ENCODE peak calls at places on chromosome 9, in seven cellular contexts. A is heart left ventricle, Y is astrocyte, J is epithelial cell of esophagus, K is ovary, P is GM12865, C is BJ. L is an unnamed sample.

GRCh38 chr9:114616684-114617520 is 5.8 kb downstream of the TMEM268 start:
- DNase-seq in A (peak; percentile 59), Y (no peak), J (peak; percentile 35), K (peak; percentile 57), P (peak; percentile 82), C (no peak), L (no peak)

GRCh38 chr9:121048618-121049017 is 1.5 kb downstream of the C5 start:
- DNase-seq in A (no peak), Y (peak; percentile 43), J (no peak), K (no peak), P (no peak), C (no peak), L (peak; percentile 30)

GRCh38 chr9:6962164-6962563 is 204.4 kb downstream of the KDM4C start:
- DNase-seq in A (no peak), Y (no peak), J (no peak), K (no peak), P (no peak), C (no peak), L (no peak)

GRCh38 chr9:98067184-98067583 is 10.7 kb downstream of the NANS start:
- DNase-seq in A (no peak), Y (no peak), J (no peak), K (no peak), P (no peak), C (no peak), L (no peak)

GRCh38 chr9:135797507-135798302 is 95.7 kb downstream of the KCNT1 start:
- DNase-seq in A (peak; percentile 56), Y (no peak), J (peak; percentile 17), K (peak; percentile 59), P (peak; percentile 11), C (no peak), L (peak; percentile 49)

GRCh38 chr9:131869312-131869711 is 129.4 kb upstream of the RAPGEF1 start:
- DNase-seq in A (no peak), Y (no peak), J (no peak), K (no peak), P (no peak), C (no peak), L (no peak)

GRCh38 chr9:133888048-133888778 is 103.9 kb downstream of the VAV2 start:
- DNase-seq in A (no peak), Y (no peak), J (peak; percentile 53), K (no peak), P (no peak), C (no peak), L (no peak)

GRCh38 chr9:37944671-37945481 is 40.9 kb upstream of the SLC25A51 start:
- DNase-seq in A (no peak), Y (peak; percentile 70), J (peak; percentile 44), K (no peak), P (no peak), C (no peak), L (no peak)

GRCh38 chr9:76873056-76873792 is 32.7 kb downstream of the PRUNE2 start:
- DNase-seq in A (no peak), Y (no peak), J (no peak), K (no peak), P (no peak), C (no peak), L (peak; percentile 56)

GRCh38 chr9:107717608-107718314 is 228.2 kb upstream of the KLF4 start:
- DNase-seq in A (no peak), Y (no peak), J (no peak), K (no peak), P (no peak), C (no peak), L (no peak)

GRCh38 chr9:94156549-94157407 is 72.5 kb downstream of the PTPDC1 start:
- DNase-seq in A (peak; percentile 92), Y (peak; percentile 71), J (peak; percentile 75), K (peak; percentile 55), P (no peak), C (no peak), L (peak; percentile 78)

GRCh38 chr9:112166176-112167140 is 8.6 kb downstream of the SUSD1 start:
- DNase-seq in A (no peak), Y (peak; percentile 54), J (peak; percentile 83), K (no peak), P (no peak), C (peak; percentile 12), L (peak; percentile 34)

GRCh38 chr9:100170085-100170484 is 71.0 kb downstream of the INVS start:
- DNase-seq in A (no peak), Y (no peak), J (peak; percentile 11), K (no peak), P (no peak), C (no peak), L (peak; percentile 7)

GRCh38 chr9:96612105-96612965 is 7.3 kb downstream of the CDC14B start:
- DNase-seq in A (peak; percentile 76), Y (peak; percentile 88), J (peak; percentile 83), K (no peak), P (no peak), C (peak; percentile 73), L (peak; percentile 80)

GRCh38 chr9:38083858-38084555 is 15.0 kb upstream of the SHB start:
- DNase-seq in A (no peak), Y (no peak), J (no peak), K (no peak), P (no peak), C (no peak), L (no peak)

GRCh38 chr9:92664394-92665152 is 5.4 kb downstream of the IPPK start:
- DNase-seq in A (no peak), Y (peak; percentile 47), J (no peak), K (peak; percentile 26), P (peak; percentile 32), C (no peak), L (no peak)

GRCh38 chr9:36166150-36166927 is 2.8 kb upstream of the CCIN start:
- DNase-seq in A (peak; percentile 86), Y (peak; percentile 76), J (peak; percentile 68), K (peak; percentile 92), P (peak; percentile 85), C (no peak), L (peak; percentile 86)

GRCh38 chr9:94906713-94907112 is 180.2 kb downstream of the AOPEP start:
- DNase-seq in A (no peak), Y (no peak), J (no peak), K (no peak), P (no peak), C (no peak), L (no peak)

GRCh38 chr9:9790216-9790872 is 822.5 kb downstream of the PTPRD start:
- DNase-seq in A (no peak), Y (no peak), J (peak; percentile 39), K (no peak), P (peak; percentile 58), C (no peak), L (peak; percentile 1)
- TF ChIP-seq CTCF in A (peak; percentile 36), Y (peak; percentile 91), J (peak; percentile 77), K (no peak), P (peak; percentile 73), C (peak; percentile 38), L (peak; percentile 42)

GRCh38 chr9:33158555-33159057 is 8.5 kb downstream of the B4GALT1 start:
- DNase-seq in A (no peak), Y (no peak), J (no peak), K (no peak), P (no peak), C (no peak), L (no peak)
- H3K4me3 ChIP-seq in A (no peak overlapping the region), Y (no peak overlapping the region), J (no peak overlapping the region), K (no peak overlapping the region), P (peak overlapping the region; percentile 42), C (no peak overlapping the region), L (peak overlapping the region; percentile 26)

GRCh38 chr9:137540536-137540935 is 9.7 kb downstream of the PNPLA7 start:
- DNase-seq in A (no peak), Y (no peak), J (no peak), K (no peak), P (no peak), C (no peak), L (no peak)

GRCh38 chr9:137531099-137531765 is 19.0 kb downstream of the PNPLA7 start:
- DNase-seq in A (no peak), Y (no peak), J (no peak), K (peak; percentile 65), P (no peak), C (no peak), L (no peak)

GRCh38 chr9:137538058-137538457 is 12.1 kb downstream of the PNPLA7 start:
- DNase-seq in A (no peak), Y (no peak), J (no peak), K (no peak), P (no peak), C (no peak), L (no peak)

GRCh38 chr9:137534256-137535119 is 15.7 kb downstream of the PNPLA7 start:
- DNase-seq in A (peak; percentile 21), Y (peak; percentile 41), J (peak; percentile 59), K (no peak), P (peak; percentile 62), C (no peak), L (peak; percentile 71)

DNA sequence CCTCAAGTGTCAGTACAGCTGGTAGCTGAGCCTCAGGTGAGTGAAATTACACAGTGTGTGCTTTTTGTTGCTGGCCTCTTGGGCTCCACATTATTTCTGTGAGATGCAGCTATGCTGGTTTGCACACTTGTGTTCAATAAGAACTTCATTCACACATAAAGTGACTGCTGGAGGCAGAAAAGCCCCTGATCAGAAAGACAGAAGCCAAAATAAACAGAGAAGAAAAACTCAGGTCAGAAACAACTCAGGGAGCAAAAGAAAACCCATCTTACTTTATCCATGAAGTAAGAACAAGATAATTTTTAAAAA is 15.1 kb downstream of the PNPLA7 start:
- DNase-seq in A (no peak), Y (no peak), J (no peak), K (no peak), P (no peak), C (no peak), L (no peak)
- TF ChIP-seq CTCF in A (no peak), Y (no peak), J (no peak), K (no peak), P (no peak), C (no peak), L (no peak)

GRCh38 chr9:19782005-19782404 is 6.8 kb downstream of the SLC24A2 start:
- DNase-seq in A (no peak), Y (no peak), J (peak; percentile 44), K (no peak), P (no peak), C (no peak), L (no peak)

GRCh38 chr9:19785230-19785629 is 3.6 kb downstream of the SLC24A2 start:
- DNase-seq in A (no peak), Y (no peak), J (no peak), K (no peak), P (no peak), C (no peak), L (no peak)

DNA sequence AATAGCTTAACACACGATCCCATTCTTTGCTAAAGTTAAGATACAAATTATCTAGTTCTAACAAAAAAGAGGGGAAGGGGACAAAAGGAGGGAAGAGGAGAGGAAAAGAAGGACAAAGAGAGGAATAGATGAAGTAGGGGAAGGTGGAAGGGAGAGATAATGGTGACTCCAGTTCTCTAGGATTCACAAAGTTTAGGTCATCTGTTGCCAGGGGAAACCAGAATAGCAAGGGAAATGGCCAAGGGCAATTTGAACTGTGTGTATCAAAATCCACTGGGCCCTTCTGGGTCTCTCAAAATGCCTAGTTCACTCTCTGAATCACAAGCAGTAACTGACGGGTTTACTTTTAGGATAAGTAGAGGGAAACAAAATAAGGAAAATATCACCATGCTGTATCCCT is 7.6 kb downstream of the SLC24A2 start:
- DNase-seq in A (no peak), Y (no peak), J (no peak), K (no peak), P (no peak), C (no peak), L (no peak)
- H3K4me3 ChIP-seq in A (no peak overlapping the region), Y (no peak overlapping the region), J (no peak overlapping the region), K (no peak overlapping the region), P (no peak overlapping the region), C (no peak overlapping the region), L (no peak overlapping the region)